ENCODE peak calls at places on chromosome 16, in five cellular contexts. One of them, this sample, is unnamed. For H3K4me1, the result is how much of the 10 kb centered on the place peaks cover.

GRCh38 chr16:8590161-8590688 is at the start of gene TMEM114:
- DNase-seq in IMR-90: no peak
- DNase-seq in CD8-positive, alpha-beta T cell: no peak
- DNase-seq in breast epithelium: no peak
- DNase-seq in stomach: no peak
- DNase-seq in this sample: no peak

GRCh38 chr16:72921620-72922019 is 126.3 kb downstream of the ZFHX3 start:
- DNase-seq in IMR-90: peak
- DNase-seq in CD8-positive, alpha-beta T cell: no peak
- DNase-seq in breast epithelium: no peak
- DNase-seq in stomach: no peak
- DNase-seq in this sample: no peak

GRCh38 chr16:84283314-84284167 is 11.1 kb upstream of the WFDC1 start:
- DNase-seq in IMR-90: no peak
- DNase-seq in breast epithelium: no peak
- DNase-seq in CD8-positive, alpha-beta T cell: no peak
- DNase-seq in stomach: no peak
- DNase-seq in this sample: no peak

GRCh38 chr16:19601083-19601976 is 45.8 kb downstream of the VPS35L start:
- DNase-seq in breast epithelium: no peak
- DNase-seq in CD8-positive, alpha-beta T cell: peak
- DNase-seq in stomach: no peak
- DNase-seq in IMR-90: peak
- DNase-seq in this sample: no peak

GRCh38 chr16:19071811-19072777 is 4.7 kb downstream of the COQ7 start:
- DNase-seq in breast epithelium: no peak
- DNase-seq in stomach: peak
- DNase-seq in IMR-90: peak
- DNase-seq in CD8-positive, alpha-beta T cell: peak
- DNase-seq in this sample: peak

GRCh38 chr16:14527411-14528044 is 102.5 kb downstream of the PARN start:
- DNase-seq in breast epithelium: no peak
- DNase-seq in IMR-90: peak
- DNase-seq in stomach: no peak
- DNase-seq in CD8-positive, alpha-beta T cell: no peak
- DNase-seq in this sample: no peak

GRCh38 chr16:75226550-75227360 is 8.0 kb downstream of the CTRB1 start:
- DNase-seq in stomach: no peak
- DNase-seq in CD8-positive, alpha-beta T cell: no peak
- DNase-seq in IMR-90: no peak
- DNase-seq in breast epithelium: no peak
- DNase-seq in this sample: no peak

GRCh38 chr16:51408357-51408756 is 257.3 kb upstream of the SALL1 start:
- DNase-seq in IMR-90: peak
- DNase-seq in stomach: no peak
- DNase-seq in CD8-positive, alpha-beta T cell: no peak
- DNase-seq in breast epithelium: no peak
- DNase-seq in this sample: no peak

GRCh38 chr16:88320947-88321634 is 61.7 kb upstream of the ZNF469 start:
- DNase-seq in IMR-90: no peak
- DNase-seq in CD8-positive, alpha-beta T cell: no peak
- DNase-seq in stomach: no peak
- DNase-seq in breast epithelium: no peak
- DNase-seq in this sample: no peak

GRCh38 chr16:52521570-52521969 is 25.4 kb downstream of the TOX3 start:
- DNase-seq in breast epithelium: no peak
- DNase-seq in IMR-90: no peak
- DNase-seq in CD8-positive, alpha-beta T cell: no peak
- DNase-seq in stomach: no peak
- DNase-seq in this sample: no peak

GRCh38 chr16:11354733-11355574 is 9.7 kb downstream of the RMI2 start:
- DNase-seq in CD8-positive, alpha-beta T cell: peak
- DNase-seq in IMR-90: peak
- DNase-seq in breast epithelium: no peak
- DNase-seq in stomach: no peak
- DNase-seq in this sample: no peak

DNA sequence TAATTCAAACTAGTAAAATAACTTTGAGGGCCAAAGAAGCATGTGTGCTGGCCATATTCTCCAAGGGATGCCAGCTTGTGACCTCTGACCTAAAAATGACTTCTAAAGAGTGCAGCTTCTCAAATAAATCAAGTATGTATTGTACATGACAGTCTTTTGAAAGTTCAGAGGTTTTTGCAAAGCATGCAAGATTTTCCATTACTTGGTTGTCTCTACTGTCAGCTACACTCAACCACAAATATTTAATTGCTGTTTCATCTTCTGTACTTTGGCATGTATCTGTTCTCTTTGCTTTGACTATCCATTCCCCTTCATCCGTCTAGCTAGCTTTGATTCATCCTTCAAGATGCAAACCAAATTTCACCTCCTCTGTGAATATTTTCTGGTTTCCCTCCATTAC is 121.9 kb upstream of the HS3ST2 start:
- DNase-seq in stomach: no peak
- DNase-seq in IMR-90: no peak
- DNase-seq in breast epithelium: no peak
- DNase-seq in CD8-positive, alpha-beta T cell: no peak
- DNase-seq in this sample: no peak
- H3K4me1 ChIP-seq in stomach: under half
- H3K4me1 ChIP-seq in IMR-90: under half
- H3K4me1 ChIP-seq in breast epithelium: under half
- H3K4me1 ChIP-seq in CD8-positive, alpha-beta T cell: under half
- H3K4me1 ChIP-seq in this sample: under half

DNA sequence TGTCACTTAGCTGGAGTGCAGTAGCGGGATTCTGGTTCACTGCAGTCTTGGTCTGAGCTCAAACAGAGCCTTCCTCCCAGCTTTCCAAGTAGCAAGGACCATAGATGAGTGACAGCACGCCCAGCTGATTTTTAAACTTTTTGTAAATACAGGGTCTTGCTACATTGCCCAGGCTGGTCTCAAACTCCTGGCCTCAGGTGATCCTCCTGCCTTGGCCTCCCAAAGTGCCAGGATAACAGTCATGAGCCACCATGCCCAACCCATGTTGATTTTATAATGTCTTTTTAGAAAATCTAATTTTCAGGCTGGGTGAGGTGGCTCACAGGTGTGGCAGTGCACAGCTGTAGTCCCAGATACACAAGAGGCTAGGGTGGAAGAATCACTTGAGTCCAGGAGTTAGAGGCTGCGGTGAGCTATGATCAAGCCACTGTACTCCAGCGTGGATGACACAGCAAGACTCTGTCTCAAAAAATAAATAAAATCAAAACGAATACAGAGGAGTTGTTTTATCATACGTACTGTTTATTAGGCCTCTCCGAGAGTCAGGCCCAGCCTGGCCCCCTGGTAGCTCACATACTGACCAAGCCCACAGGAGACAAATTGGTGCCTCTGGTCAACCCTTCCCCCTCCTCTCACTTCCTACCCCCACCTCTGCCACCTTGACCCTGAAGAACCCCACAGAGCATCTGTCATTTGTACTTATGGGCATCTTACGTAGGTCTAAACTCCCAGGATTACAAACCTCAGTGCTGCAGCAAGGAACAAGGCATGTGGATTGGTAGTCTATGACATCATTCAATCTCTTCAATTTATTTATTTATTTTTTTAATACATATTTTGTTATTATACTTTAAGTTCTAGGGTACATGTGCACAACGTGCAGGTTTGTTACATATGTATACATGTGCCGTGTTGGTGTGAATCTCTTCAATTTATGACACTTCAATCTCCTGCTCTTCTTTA is 13.6 kb downstream of the C16orf86 start:
- DNase-seq in IMR-90: no peak
- DNase-seq in CD8-positive, alpha-beta T cell: no peak
- DNase-seq in stomach: no peak
- DNase-seq in breast epithelium: no peak
- DNase-seq in this sample: no peak
- H3K4me3 ChIP-seq in IMR-90: no peak
- H3K4me3 ChIP-seq in CD8-positive, alpha-beta T cell: no peak
- H3K4me3 ChIP-seq in stomach: no peak
- H3K4me3 ChIP-seq in breast epithelium: no peak
- H3K4me3 ChIP-seq in this sample: no peak

DNA sequence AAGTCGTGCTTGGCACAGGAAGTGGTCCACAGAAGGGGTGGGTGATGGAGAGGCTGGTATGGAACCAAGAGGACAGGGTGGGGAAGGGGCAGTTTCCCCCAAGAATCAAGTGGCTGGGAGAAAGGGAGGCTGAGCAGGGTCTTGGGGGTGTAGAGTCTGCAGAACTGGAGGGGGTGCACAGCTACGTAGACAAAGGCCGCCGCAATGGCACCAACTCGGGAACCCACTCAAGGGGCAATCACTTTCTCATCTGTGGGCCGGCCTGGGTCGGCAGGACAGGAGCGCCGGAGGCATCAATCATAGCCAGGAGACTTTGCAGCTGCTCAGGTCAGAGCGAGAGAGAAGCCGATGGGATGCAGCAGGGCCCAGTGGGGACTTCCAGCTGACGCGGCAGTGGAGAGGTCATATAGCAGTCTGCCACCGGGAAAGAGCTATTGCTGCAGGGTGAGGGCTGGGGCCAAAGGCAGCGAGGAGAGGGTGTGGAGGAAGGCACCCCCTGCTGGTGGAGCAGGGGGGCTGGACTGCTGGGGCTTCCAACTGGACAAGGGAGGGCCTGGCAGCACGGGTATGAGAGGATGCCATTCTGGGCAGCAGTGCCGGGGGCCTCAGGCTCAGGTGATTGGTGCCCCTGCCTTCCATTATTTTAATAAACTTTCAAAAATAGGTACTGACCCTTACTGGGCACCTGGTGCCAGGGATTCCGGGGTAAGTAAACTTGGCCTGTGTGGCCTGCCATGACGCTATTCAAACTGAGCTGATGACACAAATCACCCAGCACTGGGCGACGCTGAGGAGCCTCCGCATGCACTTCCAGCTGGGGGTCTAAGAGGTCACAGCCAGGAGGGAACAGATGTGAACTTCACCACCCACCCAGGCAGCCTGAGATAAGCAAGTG is 52.5 kb upstream of the MTSS2 start:
- DNase-seq in IMR-90: peak
- DNase-seq in breast epithelium: peak
- DNase-seq in CD8-positive, alpha-beta T cell: peak
- DNase-seq in stomach: peak
- DNase-seq in this sample: no peak
- TF ChIP-seq CTCF in IMR-90: peak
- TF ChIP-seq CTCF in breast epithelium: peak
- TF ChIP-seq CTCF in CD8-positive, alpha-beta T cell: peak
- TF ChIP-seq CTCF in stomach: no peak
- TF ChIP-seq CTCF in this sample: peak

GRCh38 chr16:50208460-50208931 is 55.4 kb downstream of the TENT4B start:
- DNase-seq in IMR-90: peak
- DNase-seq in breast epithelium: no peak
- DNase-seq in CD8-positive, alpha-beta T cell: no peak
- DNase-seq in stomach: no peak
- DNase-seq in this sample: no peak
- H3K4me1 ChIP-seq in IMR-90: under half
- H3K4me1 ChIP-seq in breast epithelium: under half
- H3K4me1 ChIP-seq in CD8-positive, alpha-beta T cell: under half
- H3K4me1 ChIP-seq in stomach: half or more
- H3K4me1 ChIP-seq in this sample: under half

GRCh38 chr16:24515186-24515585 is 24.2 kb upstream of the RBBP6 start:
- DNase-seq in CD8-positive, alpha-beta T cell: no peak
- DNase-seq in breast epithelium: no peak
- DNase-seq in stomach: no peak
- DNase-seq in IMR-90: no peak
- DNase-seq in this sample: no peak

GRCh38 chr16:24520983-24521382 is 18.4 kb upstream of the RBBP6 start:
- DNase-seq in breast epithelium: no peak
- DNase-seq in stomach: no peak
- DNase-seq in CD8-positive, alpha-beta T cell: no peak
- DNase-seq in IMR-90: no peak
- DNase-seq in this sample: no peak

GRCh38 chr16:24522751-24523150 is 16.6 kb upstream of the RBBP6 start:
- DNase-seq in IMR-90: no peak
- DNase-seq in CD8-positive, alpha-beta T cell: no peak
- DNase-seq in breast epithelium: no peak
- DNase-seq in stomach: no peak
- DNase-seq in this sample: no peak

GRCh38 chr16:24516900-24517669 is 22.3 kb upstream of the RBBP6 start:
- DNase-seq in breast epithelium: peak
- DNase-seq in IMR-90: peak
- DNase-seq in stomach: peak
- DNase-seq in CD8-positive, alpha-beta T cell: peak
- DNase-seq in this sample: peak

DNA sequence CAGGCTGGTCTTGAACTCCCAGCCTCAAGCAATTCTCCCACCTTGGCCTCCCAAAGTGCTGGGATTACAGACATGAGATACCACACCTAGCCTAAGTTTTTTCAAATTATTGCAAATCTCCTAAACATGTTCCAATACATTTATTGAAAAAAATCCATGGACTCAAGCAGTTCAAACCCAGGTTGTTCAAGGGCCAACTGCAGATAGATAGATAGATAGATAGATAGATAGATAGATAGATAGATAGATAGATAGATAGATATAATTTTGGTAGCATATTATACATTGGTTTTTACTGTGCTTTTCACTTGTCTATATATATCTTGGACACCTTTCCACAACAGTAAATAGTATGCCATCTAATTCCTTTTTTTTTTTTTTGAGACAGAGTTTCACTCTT is 20.9 kb upstream of the RBBP6 start:
- DNase-seq in CD8-positive, alpha-beta T cell: no peak
- DNase-seq in stomach: no peak
- DNase-seq in breast epithelium: no peak
- DNase-seq in IMR-90: no peak
- DNase-seq in this sample: no peak
- H3K4me3 ChIP-seq in CD8-positive, alpha-beta T cell: no peak
- H3K4me3 ChIP-seq in stomach: no peak
- H3K4me3 ChIP-seq in breast epithelium: no peak
- H3K4me3 ChIP-seq in IMR-90: no peak
- H3K4me3 ChIP-seq in this sample: no peak

GRCh38 chr16:80454802-80455201 is 86.0 kb upstream of the DYNLRB2 start:
- DNase-seq in CD8-positive, alpha-beta T cell: no peak
- DNase-seq in breast epithelium: no peak
- DNase-seq in IMR-90: no peak
- DNase-seq in stomach: no peak
- DNase-seq in this sample: no peak

GRCh38 chr16:80447263-80447662 is 93.5 kb upstream of the DYNLRB2 start:
- DNase-seq in breast epithelium: no peak
- DNase-seq in stomach: no peak
- DNase-seq in CD8-positive, alpha-beta T cell: no peak
- DNase-seq in IMR-90: no peak
- DNase-seq in this sample: no peak

GRCh38 chr16:80449332-80449731 is 91.5 kb upstream of the DYNLRB2 start:
- DNase-seq in stomach: no peak
- DNase-seq in breast epithelium: no peak
- DNase-seq in IMR-90: no peak
- DNase-seq in CD8-positive, alpha-beta T cell: no peak
- DNase-seq in this sample: no peak
- TF ChIP-seq CTCF in stomach: no peak
- TF ChIP-seq CTCF in breast epithelium: no peak
- TF ChIP-seq CTCF in IMR-90: no peak
- TF ChIP-seq CTCF in CD8-positive, alpha-beta T cell: no peak
- TF ChIP-seq CTCF in this sample: no peak

GRCh38 chr16:29676989-29677388 is 2.0 kb upstream of the QPRT start:
- DNase-seq in stomach: no peak
- DNase-seq in IMR-90: no peak
- DNase-seq in CD8-positive, alpha-beta T cell: no peak
- DNase-seq in breast epithelium: no peak
- DNase-seq in this sample: no peak
- H3K4me1 ChIP-seq in stomach: under half
- H3K4me1 ChIP-seq in IMR-90: under half
- H3K4me1 ChIP-seq in CD8-positive, alpha-beta T cell: under half
- H3K4me1 ChIP-seq in breast epithelium: under half
- H3K4me1 ChIP-seq in this sample: under half

This sample was measured in Caco-2.